ENCODE peak calls at places on chromosomes 12 and 14, in eight cellular contexts. One of them, this sample, is unnamed.

GRCh38 chr14:34536951-34537676 is 2.4 kb downstream of the EAPP start:
- DNase-seq in A549: no peak
- DNase-seq in HepG2: no peak
- DNase-seq in HCT116: no peak
- DNase-seq in endothelial cell of umbilical vein: no peak
- DNase-seq in K562: no peak
- DNase-seq in GM12878: no peak
- DNase-seq in H1: no peak
- DNase-seq in this sample: no peak

GRCh38 chr12:85309180-85309579 is 29.2 kb downstream of the ALX1 start:
- DNase-seq in A549: no peak
- DNase-seq in HepG2: no peak
- DNase-seq in HCT116: no peak
- DNase-seq in endothelial cell of umbilical vein: no peak
- DNase-seq in K562: no peak
- DNase-seq in GM12878: no peak
- DNase-seq in H1: no peak
- DNase-seq in this sample: no peak

GRCh38 chr14:87450193-87450592 is 542.8 kb downstream of the GALC start:
- DNase-seq in A549: no peak
- DNase-seq in HepG2: no peak
- DNase-seq in HCT116: no peak
- DNase-seq in endothelial cell of umbilical vein: no peak
- DNase-seq in K562: no peak
- DNase-seq in GM12878: no peak
- DNase-seq in H1: no peak
- DNase-seq in this sample: no peak

GRCh38 chr12:79725987-79726386 is 35.2 kb upstream of the PAWR start:
- DNase-seq in A549: no peak
- DNase-seq in HepG2: no peak
- DNase-seq in HCT116: no peak
- DNase-seq in endothelial cell of umbilical vein: no peak
- DNase-seq in K562: no peak
- DNase-seq in GM12878: no peak
- DNase-seq in H1: no peak
- DNase-seq in this sample: no peak

GRCh38 chr14:21191261-21191808 is 35.5 kb upstream of the OR5AU1 start:
- DNase-seq in A549: no peak
- DNase-seq in HepG2: no peak
- DNase-seq in HCT116: no peak
- DNase-seq in endothelial cell of umbilical vein: no peak
- DNase-seq in K562: no peak
- DNase-seq in GM12878: no peak
- DNase-seq in H1: no peak
- DNase-seq in this sample: no peak

GRCh38 chr14:34043627-34044372 is 92.9 kb upstream of the EGLN3 start:
- DNase-seq in A549: peak
- DNase-seq in HepG2: peak
- DNase-seq in HCT116: peak
- DNase-seq in endothelial cell of umbilical vein: peak
- DNase-seq in K562: peak
- DNase-seq in GM12878: peak
- DNase-seq in H1: no peak
- DNase-seq in this sample: no peak

GRCh38 chr12:92753976-92754885 is 51.4 kb downstream of the PLEKHG7 start:
- DNase-seq in A549: no peak
- DNase-seq in HepG2: no peak
- DNase-seq in HCT116: no peak
- DNase-seq in endothelial cell of umbilical vein: peak
- DNase-seq in K562: no peak
- DNase-seq in GM12878: no peak
- DNase-seq in H1: no peak
- DNase-seq in this sample: no peak

GRCh38 chr12:3641428-3641883 is 111.5 kb downstream of the CRACR2A start:
- DNase-seq in A549: no peak
- DNase-seq in HepG2: no peak
- DNase-seq in HCT116: no peak
- DNase-seq in endothelial cell of umbilical vein: peak
- DNase-seq in K562: no peak
- DNase-seq in GM12878: no peak
- DNase-seq in H1: no peak
- DNase-seq in this sample: no peak

GRCh38 chr12:106128526-106129430 is 10.0 kb downstream of the NUAK1 start:
- DNase-seq in A549: no peak
- DNase-seq in HepG2: no peak
- DNase-seq in HCT116: no peak
- DNase-seq in endothelial cell of umbilical vein: no peak
- DNase-seq in K562: no peak
- DNase-seq in GM12878: no peak
- DNase-seq in H1: no peak
- DNase-seq in this sample: no peak

GRCh38 chr14:79179985-79180384 is 1009.8 kb downstream of the NRXN3 start:
- DNase-seq in A549: no peak
- DNase-seq in HepG2: no peak
- DNase-seq in HCT116: no peak
- DNase-seq in endothelial cell of umbilical vein: no peak
- DNase-seq in K562: no peak
- DNase-seq in GM12878: no peak
- DNase-seq in H1: no peak
- DNase-seq in this sample: no peak

GRCh38 chr12:46356655-46357437 is 15.7 kb downstream of the SLC38A2 start:
- DNase-seq in A549: no peak
- DNase-seq in HepG2: no peak
- DNase-seq in HCT116: no peak
- DNase-seq in endothelial cell of umbilical vein: no peak
- DNase-seq in K562: no peak
- DNase-seq in GM12878: no peak
- DNase-seq in H1: no peak
- DNase-seq in this sample: no peak

GRCh38 chr12:19021646-19022045 is 107.9 kb upstream of the PLEKHA5 start:
- DNase-seq in A549: no peak
- DNase-seq in HepG2: peak
- DNase-seq in HCT116: no peak
- DNase-seq in endothelial cell of umbilical vein: no peak
- DNase-seq in K562: no peak
- DNase-seq in GM12878: no peak
- DNase-seq in H1: no peak
- DNase-seq in this sample: no peak

GRCh38 chr12:22415342-22416309 is 81.1 kb upstream of the ST8SIA1 start:
- DNase-seq in A549: no peak
- DNase-seq in HepG2: no peak
- DNase-seq in HCT116: no peak
- DNase-seq in endothelial cell of umbilical vein: no peak
- DNase-seq in K562: no peak
- DNase-seq in GM12878: no peak
- DNase-seq in H1: no peak
- DNase-seq in this sample: no peak

GRCh38 chr12:121590476-121591143 is 9.8 kb upstream of the KDM2B start:
- DNase-seq in A549: no peak
- DNase-seq in HepG2: peak
- DNase-seq in HCT116: no peak
- DNase-seq in endothelial cell of umbilical vein: no peak
- DNase-seq in K562: peak
- DNase-seq in GM12878: peak
- DNase-seq in H1: no peak
- DNase-seq in this sample: peak

GRCh38 chr12:112992541-112993398 is 14.5 kb downstream of the OAS2 start:
- DNase-seq in A549: peak
- DNase-seq in HepG2: peak
- DNase-seq in HCT116: peak
- DNase-seq in endothelial cell of umbilical vein: peak
- DNase-seq in K562: peak
- DNase-seq in GM12878: no peak
- DNase-seq in H1: peak
- DNase-seq in this sample: peak

GRCh38 chr14:54722791-54723432 is 156.0 kb downstream of the SAMD4A start:
- DNase-seq in A549: peak
- DNase-seq in HepG2: peak
- DNase-seq in HCT116: no peak
- DNase-seq in endothelial cell of umbilical vein: peak
- DNase-seq in K562: peak
- DNase-seq in GM12878: no peak
- DNase-seq in H1: no peak
- DNase-seq in this sample: peak

GRCh38 chr12:8697476-8698131 is at the start of gene RIMKLB:
- DNase-seq in A549: peak
- DNase-seq in HepG2: no peak
- DNase-seq in HCT116: no peak
- DNase-seq in endothelial cell of umbilical vein: peak
- DNase-seq in K562: peak
- DNase-seq in GM12878: no peak
- DNase-seq in H1: no peak
- DNase-seq in this sample: peak

GRCh38 chr14:101102875-101103274 is 199.4 kb upstream of the RTL1 start:
- DNase-seq in A549: no peak
- DNase-seq in HepG2: no peak
- DNase-seq in HCT116: no peak
- DNase-seq in endothelial cell of umbilical vein: no peak
- DNase-seq in K562: no peak
- DNase-seq in GM12878: no peak
- DNase-seq in H1: no peak
- DNase-seq in this sample: no peak

GRCh38 chr12:56338643-56339422 is at the start of gene IL23A:
- DNase-seq in A549: no peak
- DNase-seq in HepG2: no peak
- DNase-seq in HCT116: no peak
- DNase-seq in endothelial cell of umbilical vein: peak
- DNase-seq in K562: no peak
- DNase-seq in GM12878: peak
- DNase-seq in H1: peak
- DNase-seq in this sample: no peak

GRCh38 chr12:61667676-61668075 is 592.5 kb upstream of the USP15 start:
- DNase-seq in A549: no peak
- DNase-seq in HepG2: no peak
- DNase-seq in HCT116: no peak
- DNase-seq in endothelial cell of umbilical vein: no peak
- DNase-seq in K562: no peak
- DNase-seq in GM12878: no peak
- DNase-seq in H1: no peak
- DNase-seq in this sample: no peak

GRCh38 chr12:92502417-92503028 is 200.3 kb upstream of the PLEKHG7 start:
- DNase-seq in A549: no peak
- DNase-seq in HepG2: peak
- DNase-seq in HCT116: no peak
- DNase-seq in endothelial cell of umbilical vein: no peak
- DNase-seq in K562: peak
- DNase-seq in GM12878: peak
- DNase-seq in H1: no peak
- DNase-seq in this sample: peak

GRCh38 chr12:15405601-15406000 is 83.3 kb downstream of the PTPRO start:
- DNase-seq in A549: no peak
- DNase-seq in HepG2: no peak
- DNase-seq in HCT116: no peak
- DNase-seq in endothelial cell of umbilical vein: no peak
- DNase-seq in K562: no peak
- DNase-seq in GM12878: no peak
- DNase-seq in H1: no peak
- DNase-seq in this sample: no peak

GRCh38 chr12:59076611-59077010 is 156.3 kb upstream of the LRIG3 start:
- DNase-seq in A549: no peak
- DNase-seq in HepG2: no peak
- DNase-seq in HCT116: no peak
- DNase-seq in endothelial cell of umbilical vein: peak
- DNase-seq in K562: no peak
- DNase-seq in GM12878: no peak
- DNase-seq in H1: no peak
- DNase-seq in this sample: no peak

GRCh38 chr12:93597608-93598007 is 25.1 kb downstream of the SOCS2 start:
- DNase-seq in A549: no peak
- DNase-seq in HepG2: no peak
- DNase-seq in HCT116: no peak
- DNase-seq in endothelial cell of umbilical vein: no peak
- DNase-seq in K562: no peak
- DNase-seq in GM12878: no peak
- DNase-seq in H1: no peak
- DNase-seq in this sample: no peak

GRCh38 chr14:97185186-97185585 is 388.0 kb downstream of the VRK1 start:
- DNase-seq in A549: no peak
- DNase-seq in HepG2: no peak
- DNase-seq in HCT116: no peak
- DNase-seq in endothelial cell of umbilical vein: no peak
- DNase-seq in K562: no peak
- DNase-seq in GM12878: no peak
- DNase-seq in H1: no peak
- DNase-seq in this sample: peak

GRCh38 chr14:50559990-50560928 is at the start of gene ATL1:
- DNase-seq in A549: peak
- DNase-seq in HepG2: no peak
- DNase-seq in HCT116: peak
- DNase-seq in endothelial cell of umbilical vein: peak
- DNase-seq in K562: peak
- DNase-seq in GM12878: no peak
- DNase-seq in H1: no peak
- DNase-seq in this sample: peak
- TF ChIP-seq POLR2A in A549: peak
- TF ChIP-seq POLR2A in HepG2: no peak
- TF ChIP-seq POLR2A in HCT116: no peak
- TF ChIP-seq POLR2A in endothelial cell of umbilical vein: no peak
- TF ChIP-seq POLR2A in K562: no peak
- TF ChIP-seq POLR2A in GM12878: no peak
- TF ChIP-seq POLR2A in H1: no peak
- TF ChIP-seq POLR2A in this sample: peak

GRCh38 chr12:68760806-68761441 is 14.9 kb downstream of the SLC35E3 start:
- DNase-seq in A549: no peak
- DNase-seq in HepG2: no peak
- DNase-seq in HCT116: no peak
- DNase-seq in endothelial cell of umbilical vein: no peak
- DNase-seq in K562: no peak
- DNase-seq in GM12878: no peak
- DNase-seq in H1: no peak
- DNase-seq in this sample: no peak
- TF ChIP-seq MAX in A549: no peak
- TF ChIP-seq MAX in HepG2: no peak
- TF ChIP-seq MAX in HCT116: no peak
- TF ChIP-seq MAX in endothelial cell of umbilical vein: no peak
- TF ChIP-seq MAX in K562: no peak
- TF ChIP-seq MAX in GM12878: no peak
- TF ChIP-seq MAX in H1: no peak
- TF ChIP-seq MAX in this sample: no peak

DNA sequence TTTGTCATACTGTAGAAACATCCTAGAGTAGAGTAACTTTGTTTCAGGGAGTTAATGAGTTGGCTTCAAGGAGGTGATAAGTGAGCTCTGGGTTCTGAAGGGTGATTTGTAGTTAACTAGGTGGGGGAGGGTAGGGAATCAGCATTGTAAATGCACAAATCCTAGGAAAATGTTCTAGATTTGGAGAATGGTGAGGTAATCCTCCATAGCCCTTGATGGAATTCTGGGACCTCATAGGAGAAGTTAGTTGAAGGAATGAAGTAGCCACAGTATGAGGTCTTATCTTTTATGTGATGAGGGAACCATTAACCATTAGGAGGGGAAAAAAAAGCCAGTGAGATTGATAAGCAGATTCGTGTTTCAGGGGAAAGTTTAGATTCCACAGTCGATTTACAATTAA is 8.0 kb downstream of the CNOT2 start:
- DNase-seq in A549: no peak
- DNase-seq in HepG2: no peak
- DNase-seq in HCT116: no peak
- DNase-seq in endothelial cell of umbilical vein: no peak
- DNase-seq in K562: peak
- DNase-seq in GM12878: no peak
- DNase-seq in H1: no peak
- DNase-seq in this sample: no peak
- H3K4me3 ChIP-seq in A549: no peak
- H3K4me3 ChIP-seq in HepG2: no peak
- H3K4me3 ChIP-seq in HCT116: no peak
- H3K4me3 ChIP-seq in endothelial cell of umbilical vein: no peak
- H3K4me3 ChIP-seq in K562: no peak
- H3K4me3 ChIP-seq in GM12878: no peak
- H3K4me3 ChIP-seq in H1: peak
- H3K4me3 ChIP-seq in this sample: no peak

GRCh38 chr14:68786491-68787234 is 6.2 kb downstream of the ZFP36L1 start:
- DNase-seq in A549: peak
- DNase-seq in HepG2: no peak
- DNase-seq in HCT116: no peak
- DNase-seq in endothelial cell of umbilical vein: peak
- DNase-seq in K562: peak
- DNase-seq in GM12878: no peak
- DNase-seq in H1: no peak
- DNase-seq in this sample: no peak
- TF ChIP-seq POLR2A in A549: no peak
- TF ChIP-seq POLR2A in HepG2: no peak
- TF ChIP-seq POLR2A in HCT116: no peak
- TF ChIP-seq POLR2A in endothelial cell of umbilical vein: peak
- TF ChIP-seq POLR2A in K562: peak
- TF ChIP-seq POLR2A in GM12878: peak
- TF ChIP-seq POLR2A in H1: peak
- TF ChIP-seq POLR2A in this sample: no peak

This sample was measured in NB4.